ENCODE peak calls at places on chromosome 22, in five cellular contexts. Z is stimulated activated CD4-positive, alpha-beta T cell treated with anti-CD3 and anti-CD28 coated beads, Interleukin-1b, Interleukin-23, amount 100 ng/mL, for 1 hour; L is tibial artery; M is activated T-helper 1 cell treated with Interleukin-2 at 50 U/mL for 16 hours; A is fibroblast of lung. H is an unnamed sample.

GRCh38 chr22:35910013-35910860 is 118.4 kb downstream of the RBFOX2 start:
- DNase-seq in Z (no peak), L (no peak), M (no peak), A (peak), H (no peak)

GRCh38 chr22:43467171-43467570 is 55.4 kb downstream of the MPPED1 start:
- DNase-seq in Z (no peak), L (no peak), M (no peak), A (no peak), H (no peak)

GRCh38 chr22:42699281-42699681 is 21.4 kb downstream of the A4GALT start:
- DNase-seq in Z (no peak), L (no peak), M (no peak), A (no peak), H (no peak)

GRCh38 chr22:30457964-30458363 is 13.9 kb downstream of the SEC14L3 start:
- DNase-seq in Z (no peak), L (no peak), M (no peak), A (no peak), H (no peak)

GRCh38 chr22:19942886-19943664 is 1.5 kb upstream of the TXNRD2 start:
- DNase-seq in Z (no peak), L (peak), M (no peak), A (peak), H (peak)

GRCh38 chr22:29956680-29957079 is 73.7 kb downstream of the MTMR3 start:
- DNase-seq in Z (no peak), L (no peak), M (no peak), A (no peak), H (no peak)

GRCh38 chr22:36612458-36612857 is 83.5 kb upstream of the EIF3D start:
- DNase-seq in Z (no peak), L (no peak), M (no peak), A (peak), H (no peak)

GRCh38 chr22:19429950-19430889 is 1.3 kb downstream of the HIRA start:
- DNase-seq in Z (no peak), L (no peak), M (no peak), A (peak), H (peak)

GRCh38 chr22:38201718-38202436 is at the start of gene MAFF:
- DNase-seq in Z (peak), L (peak), M (peak), A (peak), H (peak)

GRCh38 chr22:37627545-37627944 is 11.9 kb upstream of the SH3BP1 start:
- DNase-seq in Z (no peak), L (peak), M (peak), A (no peak), H (no peak)

GRCh38 chr22:40107756-40108437 is 69.8 kb upstream of the TNRC6B start:
- DNase-seq in Z (no peak), L (no peak), M (no peak), A (no peak), H (peak)

GRCh38 chr22:20062766-20063083 is 17.3 kb upstream of the DGCR8 start:
- DNase-seq in Z (no peak), L (no peak), M (no peak), A (peak), H (peak)

GRCh38 chr22:39343259-39344045 is 6.3 kb upstream of the SYNGR1 start:
- DNase-seq in Z (no peak), L (peak), M (peak), A (peak), H (peak)

GRCh38 chr22:32991353-32992115 is 66.6 kb downstream of the SYN3 start:
- DNase-seq in Z (no peak), L (peak), M (no peak), A (peak), H (no peak)

GRCh38 chr22:49012695-49013094 is 815.0 kb downstream of the BRD1 start:
- DNase-seq in Z (no peak), L (peak), M (no peak), A (no peak), H (no peak)

GRCh38 chr22:43185860-43186261 is 1.1 kb downstream of the TTLL12 start:
- DNase-seq in Z (no peak), L (peak), M (no peak), A (peak), H (peak)

GRCh38 chr22:28108851-28109250 is 189.8 kb upstream of the PITPNB start:
- DNase-seq in Z (no peak), L (no peak), M (no peak), A (no peak), H (peak)

GRCh38 chr22:44876921-44877320 is 124.5 kb downstream of the ARHGAP8 start:
- DNase-seq in Z (no peak), L (no peak), M (no peak), A (no peak), H (no peak)

GRCh38 chr22:50015451-50016307 is 3.1 kb upstream of the IL17REL start:
- DNase-seq in Z (no peak), L (peak), M (no peak), A (no peak), H (no peak)

GRCh38 chr22:27270818-27271510 is 530.6 kb downstream of the MN1 start:
- DNase-seq in Z (no peak), L (no peak), M (no peak), A (peak), H (no peak)

GRCh38 chr22:36453266-36453607 is 28.2 kb downstream of the TXN2 start:
- DNase-seq in Z (no peak), L (no peak), M (no peak), A (no peak), H (no peak)

GRCh38 chr22:28629420-28630184 is 50.0 kb downstream of the TTC28 start:
- DNase-seq in Z (no peak), L (no peak), M (no peak), A (no peak), H (peak)

GRCh38 chr22:41929158-41929896 is 2.7 kb upstream of the TNFRSF13C start:
- DNase-seq in Z (no peak), L (no peak), M (no peak), A (no peak), H (no peak)

GRCh38 chr22:33832558-33833151 is 87.6 kb downstream of the LARGE1 start:
- DNase-seq in Z (no peak), L (no peak), M (no peak), A (peak), H (no peak)

GRCh38 chr22:20160041-20160440 is 9.2 kb upstream of the CCDC188 start:
- DNase-seq in Z (no peak), L (no peak), M (no peak), A (no peak), H (no peak)

GRCh38 chr22:24474649-24475048 is 20.5 kb upstream of the UPB1 start:
- DNase-seq in Z (no peak), L (no peak), M (no peak), A (peak), H (no peak)

GRCh38 chr22:26949193-26949592 is 291.8 kb downstream of the MIAT start:
- DNase-seq in Z (no peak), L (no peak), M (no peak), A (peak), H (peak)